ENCODE peak calls at places on chromosome 3, in four cellular contexts. K, X, F and G are unnamed samples.

GRCh38 chr3:101849714-101850326 is 506 bp downstream of the NFKBIZ start:
- DNase-seq in K (no peak), X (no peak), F (peak), G (peak)

GRCh38 chr3:153633407-153633806 is 471.4 kb downstream of the RAP2B start:
- DNase-seq in K (no peak), X (no peak), F (no peak), G (no peak)

GRCh38 chr3:51686056-51686455 is 15.0 kb downstream of the TEX264 start:
- DNase-seq in K (no peak), X (no peak), F (no peak), G (no peak)

GRCh38 chr3:42590989-42591756 is 513 bp downstream of the SS18L2 start:
- DNase-seq in K (no peak), X (no peak), F (peak), G (no peak)

GRCh38 chr3:59245300-59245878 is 195.6 kb upstream of the CFAP20DC start:
- DNase-seq in K (no peak), X (peak), F (no peak), G (no peak)

GRCh38 chr3:61575893-61576292 is 14.5 kb downstream of the PTPRG start:
- DNase-seq in K (no peak), X (no peak), F (no peak), G (no peak)

GRCh38 chr3:147483145-147483544 is 74.0 kb downstream of the ZIC1 start:
- DNase-seq in K (no peak), X (no peak), F (no peak), G (no peak)

GRCh38 chr3:58260733-58261132 is 23.1 kb downstream of the ABHD6 start:
- DNase-seq in K (no peak), X (no peak), F (no peak), G (no peak)

GRCh38 chr3:5195605-5196004 is 8.1 kb downstream of the EDEM1 start:
- DNase-seq in K (no peak), X (no peak), F (peak), G (no peak)

GRCh38 chr3:116442331-116443021 is 2.8 kb downstream of the LSAMP start:
- DNase-seq in K (no peak), X (no peak), F (no peak), G (no peak)

GRCh38 chr3:139441656-139442055 is 34.7 kb downstream of the RBP2 start:
- DNase-seq in K (no peak), X (no peak), F (no peak), G (no peak)

GRCh38 chr3:45546223-45546622 is 48.3 kb upstream of the LIMD1 start:
- DNase-seq in K (no peak), X (no peak), F (no peak), G (no peak)

GRCh38 chr3:196339493-196340254 is 1.5 kb upstream of the TM4SF19 start:
- DNase-seq in K (no peak), X (peak), F (no peak), G (no peak)

GRCh38 chr3:158381274-158381868 is 189.6 kb upstream of the MLF1 start:
- DNase-seq in K (no peak), X (no peak), F (no peak), G (no peak)

GRCh38 chr3:100359030-100359429 is 24.5 kb downstream of the NIT2 start:
- DNase-seq in K (no peak), X (no peak), F (no peak), G (no peak)

GRCh38 chr3:185188816-185189215 is 36.0 kb upstream of the C3orf70 start:
- DNase-seq in K (no peak), X (no peak), F (no peak), G (no peak)

GRCh38 chr3:30357897-30358296 is 248.5 kb upstream of the TGFBR2 start:
- DNase-seq in K (peak), X (no peak), F (no peak), G (no peak)

GRCh38 chr3:188946351-188946750 is 225.4 kb upstream of the TPRG1 start:
- DNase-seq in K (no peak), X (no peak), F (no peak), G (no peak)

GRCh38 chr3:128107809-128108208 is 15.8 kb downstream of the RUVBL1 start:
- DNase-seq in K (no peak), X (no peak), F (no peak), G (no peak)
- H3K27ac ChIP-seq in K (no peak), X (peak), F (no peak), G (no peak)

DNA sequence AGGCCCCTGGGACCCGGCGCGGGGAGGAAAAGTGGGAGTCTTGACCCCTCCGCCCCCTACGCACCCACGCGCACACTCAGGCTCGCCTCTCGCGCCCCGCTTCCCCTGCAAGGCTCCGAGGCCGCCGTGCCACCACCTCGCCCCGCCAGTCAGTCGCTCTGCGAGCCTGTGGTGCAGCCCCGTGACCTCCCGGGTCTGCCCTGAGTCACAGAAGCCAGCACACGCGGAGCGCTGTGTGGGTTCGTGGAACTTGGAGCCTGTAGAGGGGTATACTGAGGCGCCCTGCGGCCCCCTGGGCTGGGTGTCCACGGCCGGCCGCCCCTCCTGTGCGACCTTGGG is 387 bp upstream of the ALS2CL start:
- DNase-seq in K (no peak), X (no peak), F (peak), G (no peak)
- H3K4me3 ChIP-seq in K (peak), X (no peak), F (peak), G (no peak)

DNA sequence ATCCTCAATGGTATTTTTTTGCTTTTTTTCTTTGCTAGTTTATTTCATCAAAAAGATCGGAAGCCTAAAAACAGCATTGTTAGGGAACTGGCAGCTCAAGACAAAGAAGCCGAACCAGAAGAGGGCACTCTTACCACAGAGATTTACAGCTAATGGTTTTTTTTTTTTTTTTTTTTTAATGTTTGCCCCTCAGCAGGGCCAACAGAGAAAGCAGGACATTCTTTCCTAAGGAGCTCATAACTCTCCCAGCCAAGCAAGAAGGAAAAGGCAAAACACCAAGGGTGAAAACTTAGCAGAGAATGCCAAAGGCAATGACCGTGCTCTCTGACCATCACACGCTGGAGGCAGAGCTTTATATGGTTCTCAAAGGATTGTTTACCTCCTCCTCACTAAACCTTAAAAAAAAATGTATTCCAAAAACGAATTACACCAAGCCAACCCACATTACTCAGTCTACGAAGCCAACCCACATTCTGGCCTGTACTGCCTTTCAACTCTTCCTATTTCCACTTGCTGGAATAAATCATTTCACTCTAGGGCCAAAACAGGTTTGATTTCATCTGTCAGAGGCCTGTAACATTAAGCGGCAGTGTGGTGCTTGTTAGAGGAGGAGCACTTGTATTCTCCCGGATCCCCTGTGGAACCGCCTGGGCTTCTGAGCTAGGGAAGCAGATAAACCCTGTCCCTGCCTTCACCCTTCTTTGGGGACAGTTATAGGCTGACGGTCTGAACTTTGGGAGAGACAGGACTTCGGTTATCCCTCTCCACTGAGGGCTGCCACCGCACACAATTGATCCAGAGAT is 35.6 kb upstream of the GYG1 start:
- DNase-seq in K (peak), X (peak), F (peak), G (peak)
- H3K27ac ChIP-seq in K (peak), X (no peak), F (peak), G (no peak)

GRCh38 chr3:170046269-170047132 is 8.7 kb downstream of the GPR160 start:
- DNase-seq in K (no peak), X (no peak), F (no peak), G (no peak)

GRCh38 chr3:170049146-170050000 is 11.6 kb downstream of the GPR160 start:
- DNase-seq in K (no peak), X (no peak), F (peak), G (no peak)

GRCh38 chr3:170044795-170045244 is 7.0 kb downstream of the GPR160 start:
- DNase-seq in K (no peak), X (no peak), F (peak), G (no peak)

GRCh38 chr3:170044280-170044679 is 6.5 kb downstream of the GPR160 start:
- DNase-seq in K (no peak), X (no peak), F (no peak), G (no peak)

GRCh38 chr3:170047133-170047404 is 9.3 kb downstream of the GPR160 start:
- DNase-seq in K (no peak), X (no peak), F (no peak), G (no peak)
- H3K4me3 ChIP-seq in K (no peak), X (no peak), F (no peak), G (no peak)

GRCh38 chr3:182081096-182081495 is 369.4 kb downstream of the SOX2 start:
- DNase-seq in K (no peak), X (no peak), F (no peak), G (no peak)
- H3K27ac ChIP-seq in K (no peak), X (no peak), F (no peak), G (no peak)

DNA sequence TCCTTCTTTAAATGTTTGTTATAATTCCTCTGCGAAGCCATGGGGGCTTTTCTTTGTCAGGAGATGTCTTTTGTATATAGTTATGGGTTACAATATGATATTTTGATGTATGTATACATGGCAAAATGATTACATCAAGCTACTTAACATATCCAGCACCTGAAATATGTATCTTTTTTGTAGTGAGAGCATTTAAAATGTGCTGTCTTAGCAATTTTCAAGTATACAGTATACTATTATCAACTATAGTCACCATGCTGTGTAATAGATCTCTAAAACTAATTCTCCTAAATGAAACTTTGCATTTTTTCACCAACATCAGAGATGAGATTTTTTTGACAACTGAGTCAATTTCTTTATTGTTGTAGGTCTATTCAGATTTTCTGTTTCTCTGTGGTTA is 77.2 kb downstream of the STXBP5L start:
- DNase-seq in K (no peak), X (no peak), F (no peak), G (no peak)
- H3K4me3 ChIP-seq in K (no peak), X (no peak), F (no peak), G (no peak)